ENCODE peak calls at places on chromosomes 6 and 20, in eight cellular contexts. D is nephron progenitor cell; X is NCI-H226; Z is stimulated activated CD4-positive, alpha-beta T cell treated with anti-CD3 and anti-CD28 coated beads, Interleukin-2, amount 100 ng/mL, for 48 hours; J is RPMI7951; F is skeletal muscle cell; T is astrocyte of the spinal cord; U is iPS-NIHi11. G is an unnamed sample.

GRCh38 chr20:24439737-24440136 is 29.7 kb upstream of the SYNDIG1 start:
- DNase-seq in D (no peak), X (no peak), Z (no peak), J (no peak), F (no peak), T (no peak), U (no peak), G (no peak)

GRCh38 chr6:123715243-123715863 is 78.6 kb upstream of the TRDN start:
- DNase-seq in D (peak; percentile 8), X (no peak), Z (no peak), J (peak; percentile 14), F (no peak), T (peak; percentile 40), U (peak; percentile 19), G (peak; percentile 25)

GRCh38 chr6:35742842-35743241 is 6.0 kb downstream of the ARMC12 start:
- DNase-seq in D (no peak), X (no peak), Z (no peak), J (no peak), F (no peak), T (no peak), U (peak; percentile 40), G (no peak)

GRCh38 chr6:43180985-43181384 is 1.0 kb upstream of the CUL9 start:
- DNase-seq in D (no peak), X (no peak), Z (no peak), J (peak; percentile 9), F (no peak), T (no peak), U (no peak), G (no peak)

GRCh38 chr20:36543187-36544133 is 2.1 kb downstream of the MYL9 start:
- DNase-seq in D (no peak), X (no peak), Z (no peak), J (peak; percentile 77), F (peak; percentile 68), T (peak; percentile 68), U (no peak), G (no peak)

GRCh38 chr6:37507690-37508421 is 8.2 kb upstream of the CCDC167 start:
- DNase-seq in D (no peak), X (no peak), Z (no peak), J (no peak), F (no peak), T (no peak), U (no peak), G (no peak)

GRCh38 chr6:90294989-90295853 is 1.4 kb downstream of the BACH2 start:
- DNase-seq in D (peak; percentile 57), X (peak; percentile 16), Z (peak; percentile 60), J (peak; percentile 51), F (no peak), T (peak; percentile 53), U (peak; percentile 28), G (peak; percentile 49)

GRCh38 chr20:3010985-3011723 is 32.3 kb upstream of the GNRH2 start:
- DNase-seq in D (no peak), X (peak; percentile 16), Z (no peak), J (peak; percentile 42), F (no peak), T (peak; percentile 74), U (no peak), G (peak; percentile 41)

GRCh38 chr20:59836768-59837167 is 96.7 kb downstream of the SYCP2 start:
- DNase-seq in D (no peak), X (no peak), Z (no peak), J (no peak), F (no peak), T (no peak), U (no peak), G (no peak)

GRCh38 chr6:69673298-69673697 is 123.5 kb downstream of the LMBRD1 start:
- DNase-seq in D (no peak), X (no peak), Z (no peak), J (no peak), F (no peak), T (no peak), U (no peak), G (no peak)

GRCh38 chr20:19888269-19888669 is 128.9 kb upstream of the NAA20 start:
- DNase-seq in D (peak; percentile 8), X (no peak), Z (no peak), J (no peak), F (no peak), T (no peak), U (no peak), G (no peak)

GRCh38 chr6:138307816-138308727 is 69.6 kb upstream of the SMIM28 start:
- DNase-seq in D (no peak), X (no peak), Z (no peak), J (peak; percentile 31), F (no peak), T (peak; percentile 50), U (peak; percentile 43), G (no peak)

GRCh38 chr6:126842769-126843168 is 275.7 kb upstream of the RSPO3 start:
- DNase-seq in D (no peak), X (no peak), Z (no peak), J (no peak), F (no peak), T (no peak), U (no peak), G (no peak)

GRCh38 chr6:159701413-159701999 is 8.5 kb upstream of the SOD2 start:
- DNase-seq in D (no peak), X (peak; percentile 56), Z (no peak), J (peak; percentile 87), F (peak; percentile 86), T (peak; percentile 86), U (no peak), G (peak; percentile 89)

GRCh38 chr6:16322666-16323312 is 84.4 kb downstream of the GMPR start:
- DNase-seq in D (no peak), X (no peak), Z (peak; percentile 54), J (peak; percentile 90), F (peak; percentile 78), T (peak; percentile 92), U (peak; percentile 42), G (peak; percentile 88)

GRCh38 chr6:139823099-139823807 is 448.8 kb upstream of the CITED2 start:
- DNase-seq in D (no peak), X (peak; percentile 20), Z (no peak), J (no peak), F (no peak), T (no peak), U (no peak), G (no peak)

GRCh38 chr20:37897008-37897548 is 5.8 kb upstream of the VSTM2L start:
- DNase-seq in D (peak; percentile 48), X (no peak), Z (no peak), J (no peak), F (no peak), T (peak; percentile 42), U (peak; percentile 69), G (no peak)

GRCh38 chr6:18269253-18269652 is 4.9 kb upstream of the DEK start:
- DNase-seq in D (no peak), X (peak; percentile 53), Z (no peak), J (peak; percentile 83), F (no peak), T (peak; percentile 26), U (no peak), G (no peak)

GRCh38 chr6:47303383-47303782 is 6.3 kb downstream of the TNFRSF21 start:
- DNase-seq in D (no peak), X (no peak), Z (no peak), J (no peak), F (no peak), T (no peak), U (no peak), G (no peak)

GRCh38 chr6:72676995-72677394 is 55.1 kb downstream of the KCNQ5 start:
- DNase-seq in D (no peak), X (no peak), Z (no peak), J (no peak), F (no peak), T (no peak), U (no peak), G (no peak)

GRCh38 chr6:116386581-116387299 is 16.0 kb downstream of the DSE start:
- DNase-seq in D (no peak), X (peak; percentile 91), Z (no peak), J (peak; percentile 82), F (no peak), T (peak; percentile 52), U (no peak), G (peak; percentile 83)

GRCh38 chr6:24431045-24431451 is 28.3 kb downstream of the MRS2 start:
- DNase-seq in D (no peak), X (peak; percentile 13), Z (peak; percentile 19), J (peak; percentile 48), F (no peak), T (peak; percentile 48), U (peak; percentile 47), G (no peak)

GRCh38 chr20:32570401-32571190 is 14.5 kb downstream of the NOL4L start:
- DNase-seq in D (no peak), X (no peak), Z (no peak), J (peak; percentile 15), F (no peak), T (peak; percentile 72), U (peak; percentile 65), G (no peak)

GRCh38 chr6:133173276-133173675 is 67.9 kb upstream of the EYA4 start:
- DNase-seq in D (no peak), X (no peak), Z (no peak), J (no peak), F (no peak), T (no peak), U (no peak), G (no peak)

GRCh38 chr20:64049060-64049886 is at the start of gene SOX18:
- DNase-seq in D (peak; percentile 69), X (no peak), Z (no peak), J (peak; percentile 50), F (no peak), T (no peak), U (peak; percentile 74), G (no peak)

GRCh38 chr6:170173416-170173990 is 117.4 kb downstream of the DLL1 start:
- DNase-seq in D (no peak), X (no peak), Z (no peak), J (no peak), F (no peak), T (no peak), U (peak; percentile 6), G (no peak)

GRCh38 chr6:127299522-127300240 is 33.0 kb downstream of the RNF146 start:
- DNase-seq in D (no peak), X (no peak), Z (no peak), J (peak; percentile 7), F (no peak), T (no peak), U (no peak), G (peak; percentile 16)

GRCh38 chr6:9646346-9647042 is 768.4 kb downstream of the TFAP2A start:
- DNase-seq in D (no peak), X (peak; percentile 91), Z (no peak), J (no peak), F (no peak), T (no peak), U (no peak), G (peak; percentile 22)

GRCh38 chr6:170187669-170188566 is 103.0 kb downstream of the DLL1 start:
- DNase-seq in D (no peak), X (no peak), Z (no peak), J (no peak), F (no peak), T (no peak), U (no peak), G (no peak)

GRCh38 chr20:50295762-50296449 is 105.3 kb downstream of the CEBPB start:
- DNase-seq in D (no peak), X (no peak), Z (no peak), J (no peak), F (no peak), T (no peak), U (no peak), G (no peak)

GRCh38 chr6:31712296-31712695 is 2.9 kb upstream of the LY6G6D start:
- DNase-seq in D (no peak), X (no peak), Z (no peak), J (no peak), F (no peak), T (no peak), U (no peak), G (no peak)

G was measured in foreskin keratinocyte.